ENCODE peak calls at places on chromosomes 3 and 15, in six cellular contexts. J is endothelial cell of umbilical vein, C is spleen, T is fibroblast of lung, H is WERI-Rb-1, E is ovary. L is an unnamed sample. For H3K9me3 and H3K27me3, the result is how much of the 10 kb centered on the place peaks cover.

GRCh38 chr3:196143708-196144382 is 62.0 kb upstream of the TFRC start:
- DNase-seq in J (no peak), C (no peak), T (no peak), H (no peak), E (no peak), L (no peak)

GRCh38 chr3:115438799-115439198 is 184.5 kb upstream of the GAP43 start:
- DNase-seq in J (no peak), C (no peak), T (no peak), H (no peak), E (no peak), L (no peak)

GRCh38 chr3:183579967-183580720 is 24.6 kb upstream of the KLHL6 start:
- DNase-seq in J (peak), C (no peak), T (no peak), H (no peak), E (peak), L (no peak)

GRCh38 chr3:19272296-19272695 is 124.0 kb downstream of the KCNH8 start:
- DNase-seq in J (no peak), C (no peak), T (no peak), H (no peak), E (no peak), L (no peak)

GRCh38 chr15:43209059-43209824 is 11.6 kb downstream of the EPB42 start:
- DNase-seq in J (no peak), C (no peak), T (no peak), H (no peak), E (no peak), L (no peak)

GRCh38 chr15:74420193-74420905 is 13.4 kb downstream of the SEMA7A start:
- DNase-seq in J (no peak), C (peak), T (peak), H (no peak), E (no peak), L (no peak)

GRCh38 chr3:56796202-56796601 is 5.5 kb downstream of the ARHGEF3 start:
- DNase-seq in J (peak), C (no peak), T (peak), H (no peak), E (no peak), L (no peak)

GRCh38 chr3:16338124-16338523 is 73.1 kb downstream of the OXNAD1 start:
- DNase-seq in J (no peak), C (peak), T (no peak), H (no peak), E (no peak), L (no peak)

GRCh38 chr3:143608966-143609365 is 239.3 kb downstream of the SLC9A9 start:
- DNase-seq in J (no peak), C (no peak), T (peak), H (no peak), E (no peak), L (no peak)

GRCh38 chr3:24829632-24830229 is 335.1 kb upstream of the THRB start:
- DNase-seq in J (peak), C (no peak), T (no peak), H (peak), E (no peak), L (no peak)

GRCh38 chr3:112799946-112800345 is 46.7 kb downstream of the CD200R1L start:
- DNase-seq in J (no peak), C (no peak), T (no peak), H (no peak), E (no peak), L (no peak)

GRCh38 chr15:99955181-99955525 is 221.9 kb upstream of the LYSMD4 start:
- DNase-seq in J (no peak), C (peak), T (peak), H (no peak), E (no peak), L (no peak)

GRCh38 chr3:49799761-49800160 is at the start of gene CDHR4:
- DNase-seq in J (no peak), C (no peak), T (peak), H (no peak), E (no peak), L (no peak)

GRCh38 chr15:98720036-98720435 is 71.7 kb downstream of the IGF1R start:
- DNase-seq in J (no peak), C (no peak), T (no peak), H (no peak), E (no peak), L (no peak)

GRCh38 chr15:60551147-60551780 is 72.3 kb upstream of the ICE2 start:
- DNase-seq in J (no peak), C (no peak), T (no peak), H (no peak), E (no peak), L (no peak)

GRCh38 chr3:31629054-31629453 is 96.3 kb downstream of the STT3B start:
- DNase-seq in J (no peak), C (no peak), T (no peak), H (no peak), E (no peak), L (no peak)
- TF ChIP-seq CTCF in J (no peak), C (no peak), T (no peak), H (no peak), E (no peak), L (no peak)

GRCh38 chr15:45242289-45242688 is 9.7 kb upstream of the SLC28A2 start:
- DNase-seq in J (no peak), C (no peak), T (peak), H (no peak), E (no peak), L (peak)
- H3K9me3 ChIP-seq in J (under half), C (half or more), T (under half), H (under half), E (under half), L (under half)

DNA sequence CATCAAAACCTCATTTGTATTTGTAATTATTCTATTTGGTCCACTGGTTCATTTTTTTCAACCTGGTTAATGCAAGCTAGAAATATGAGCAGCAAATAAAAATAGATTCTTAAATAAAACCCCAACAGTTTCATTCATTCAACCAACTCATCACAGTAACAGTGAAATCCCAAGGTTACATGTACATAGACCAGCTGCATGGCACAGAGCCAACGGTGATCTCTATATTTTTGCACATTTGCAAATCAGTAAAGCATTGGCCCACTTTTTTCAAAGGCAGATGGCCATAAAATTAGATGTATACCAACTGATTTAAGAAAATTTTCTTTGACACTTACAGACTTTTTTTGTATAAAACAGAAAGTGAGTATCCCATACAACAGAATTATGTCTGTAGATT is 49.3 kb downstream of the STRIT1 start:
- DNase-seq in J (no peak), C (no peak), T (peak), H (no peak), E (no peak), L (no peak)
- H3K27me3 ChIP-seq in J (under half), C (under half), T (under half), H (under half), E (under half), L (under half)

DNA sequence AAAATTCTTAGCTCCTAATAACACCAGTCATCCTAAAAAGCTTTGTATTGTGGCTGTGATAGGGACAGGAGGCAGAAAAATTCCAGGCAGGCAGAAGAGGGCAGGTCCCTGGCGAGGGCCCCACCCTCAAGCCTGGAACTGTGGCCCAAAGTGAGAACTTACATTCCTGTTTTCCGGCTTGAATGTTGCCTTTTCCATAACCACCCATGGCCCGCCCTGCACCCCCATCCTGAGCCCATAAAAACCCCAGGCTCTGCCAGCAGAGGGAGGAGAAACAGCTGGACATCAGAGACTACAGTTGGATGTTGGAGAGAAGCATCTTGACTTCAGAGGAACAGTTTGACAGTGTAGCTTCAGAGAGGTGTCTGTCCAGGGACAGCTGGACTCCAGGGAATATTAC is 37.3 kb downstream of the SLCO2A1 start:
- DNase-seq in J (no peak), C (no peak), T (no peak), H (no peak), E (no peak), L (no peak)
- TF ChIP-seq CTCF in J (no peak), C (no peak), T (no peak), H (no peak), E (no peak), L (no peak)

DNA sequence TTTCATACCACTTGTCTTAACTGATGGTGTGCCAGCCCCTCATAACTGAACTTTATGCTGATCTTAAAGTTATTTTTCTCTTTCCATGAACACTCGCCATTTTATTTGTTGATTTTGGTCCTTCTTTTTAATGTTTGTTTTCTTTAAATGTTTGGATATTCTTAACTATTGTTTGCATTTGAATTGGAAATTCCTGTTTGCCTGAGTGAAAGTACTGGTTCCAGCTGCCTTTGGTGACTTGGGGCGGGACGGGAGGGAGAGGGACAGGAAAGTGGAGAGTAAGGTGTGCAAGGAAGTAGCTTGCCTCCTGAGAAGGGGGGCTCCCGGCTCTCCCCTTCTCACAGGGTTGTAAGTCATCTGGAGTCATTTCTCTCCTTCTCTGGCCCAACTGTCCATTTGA is 287.1 kb upstream of the PPP2R3A start:
- DNase-seq in J (no peak), C (no peak), T (no peak), H (no peak), E (no peak), L (no peak)
- H3K9me3 ChIP-seq in J (under half), C (under half), T (under half), H (under half), E (under half), L (under half)

DNA sequence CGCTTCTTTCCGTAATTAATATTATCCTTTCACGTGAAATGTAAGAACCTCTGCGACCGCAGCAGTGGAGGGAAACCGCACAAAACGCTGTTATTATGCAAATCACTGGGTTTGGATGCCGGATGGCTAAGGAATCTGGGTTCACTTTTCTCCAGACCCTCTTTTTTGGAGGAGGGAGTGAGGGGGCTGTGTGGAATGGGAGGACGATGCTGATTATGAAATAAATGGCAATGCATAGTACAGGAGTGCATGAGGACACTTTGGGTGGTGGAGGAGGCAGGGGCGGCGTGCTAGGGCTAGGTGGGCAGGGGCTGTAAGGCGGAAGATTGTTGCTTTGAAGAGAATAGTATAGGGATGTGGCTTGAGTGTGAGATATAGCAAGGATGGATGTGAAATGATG is 1.8 kb downstream of the CADM2 start:
- DNase-seq in J (no peak), C (no peak), T (no peak), H (no peak), E (no peak), L (no peak)
- H3K27me3 ChIP-seq in J (under half), C (half or more), T (under half), H (under half), E (under half), L (under half)

DNA sequence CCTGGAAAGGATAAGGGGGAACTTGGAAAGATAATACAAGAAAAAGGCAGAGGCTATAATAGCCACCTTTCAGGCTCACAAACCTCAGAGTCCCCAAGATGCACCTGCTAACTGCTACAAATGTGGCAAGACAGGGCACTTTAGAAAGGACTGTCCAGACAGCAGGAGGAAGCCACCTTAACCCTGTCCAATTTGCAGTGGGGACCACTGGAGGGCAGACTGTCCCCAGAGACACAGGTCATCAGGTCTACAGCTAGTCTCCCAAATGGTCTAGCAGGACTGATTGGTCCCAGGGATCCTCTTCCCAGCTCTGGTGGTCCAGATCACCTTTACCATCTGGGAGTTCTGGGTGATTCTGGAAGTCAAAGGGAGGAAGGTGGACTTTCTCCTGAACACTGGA is 882.5 kb upstream of the GBE1 start:
- DNase-seq in J (no peak), C (no peak), T (peak), H (peak), E (no peak), L (no peak)
- TF ChIP-seq CTCF in J (no peak), C (no peak), T (no peak), H (peak), E (no peak), L (no peak)

GRCh38 chr3:8816106-8816505 is 46.7 kb upstream of the OXTR start:
- DNase-seq in J (no peak), C (no peak), T (peak), H (no peak), E (no peak), L (no peak)
- H3K9me3 ChIP-seq in J (under half), C (under half), T (under half), H (under half), E (under half), L (under half)